ENCODE peak calls at places on chromosomes 6 and 20, in four cellular contexts. R is T-cell, O is mesothelial cell of epicardium, W is B cell. I is an unnamed sample.

GRCh38 chr6:158086706-158087518 is 81.2 kb downstream of the SERAC1 start:
- DNase-seq in O (no peak), R (no peak), W (no peak), I (no peak)

GRCh38 chr20:57397693-57398108 is 6.5 kb downstream of the RBM38 start:
- DNase-seq in R (peak), W (peak), O (no peak), I (peak)

GRCh38 chr6:7542065-7542877 is 800 bp downstream of the DSP start:
- DNase-seq in W (peak), O (peak), R (no peak), I (peak)

GRCh38 chr20:35952480-35953410 is 1.6 kb downstream of the SCAND1 start:
- DNase-seq in R (no peak), O (no peak), W (peak), I (no peak)

GRCh38 chr6:29071831-29072723 is 15.0 kb downstream of the OR2B3 start:
- DNase-seq in W (peak), R (no peak), O (no peak), I (no peak)

GRCh38 chr20:33299111-33299603 is 16.1 kb downstream of the BPIFB1 start:
- DNase-seq in W (peak), O (peak), R (peak), I (peak)

GRCh38 chr20:38216201-38216600 is 44.3 kb downstream of the KIAA1755 start:
- DNase-seq in W (no peak), O (no peak), R (no peak), I (no peak)

GRCh38 chr6:57256541-57256940 is 34.4 kb upstream of the RAB23 start:
- DNase-seq in W (no peak), O (no peak), R (no peak), I (no peak)

GRCh38 chr20:51095755-51096509 is 73.0 kb upstream of the KCNG1 start:
- DNase-seq in W (peak), R (no peak), O (no peak), I (no peak)

GRCh38 chr20:47968541-47969310 is 183.4 kb upstream of the SULF2 start:
- DNase-seq in R (no peak), O (no peak), W (no peak), I (no peak)

GRCh38 chr6:140897349-140897748 is 1235.4 kb upstream of the GJE1 start:
- DNase-seq in W (no peak), O (no peak), R (no peak), I (no peak)

GRCh38 chr20:51710503-51710902 is 57.7 kb downstream of the ATP9A start:
- DNase-seq in R (no peak), W (no peak), O (no peak), I (no peak)

GRCh38 chr6:2714359-2714895 is 36.3 kb downstream of the MYLK4 start:
- DNase-seq in O (no peak), W (no peak), R (no peak), I (no peak)

GRCh38 chr6:85676086-85676729 is 33.5 kb upstream of the SYNCRIP start:
- DNase-seq in O (no peak), R (no peak), W (no peak), I (no peak)

GRCh38 chr6:142940487-142940886 is 4.5 kb downstream of the HIVEP2 start:
- DNase-seq in W (no peak), O (no peak), R (no peak), I (no peak)

GRCh38 chr6:43772571-43773049 is 2.6 kb downstream of the VEGFA start:
- DNase-seq in W (peak), O (no peak), R (no peak), I (no peak)

GRCh38 chr6:31940256-31940664 is 5.6 kb upstream of the CFB start:
- DNase-seq in O (no peak), W (no peak), R (no peak), I (no peak)

GRCh38 chr6:154605207-154605877 is 94.9 kb upstream of the CNKSR3 start:
- DNase-seq in R (no peak), W (no peak), O (no peak), I (no peak)

GRCh38 chr20:4519530-4519929 is 202.2 kb upstream of the PRND start:
- DNase-seq in O (no peak), W (no peak), R (no peak), I (no peak)

GRCh38 chr6:153043719-153044118 is 41.2 kb upstream of the MTRF1L start:
- DNase-seq in R (no peak), W (no peak), O (no peak), I (no peak)

GRCh38 chr6:148367418-148368024 is 24.9 kb downstream of the SASH1 start:
- DNase-seq in O (no peak), R (no peak), W (no peak), I (no peak)

GRCh38 chr6:47133230-47134000 is 91.3 kb upstream of the ADGRF1 start:
- DNase-seq in R (no peak), W (no peak), O (no peak), I (no peak)

GRCh38 chr6:167311286-167311685 is 13.6 kb upstream of the TTLL2 start:
- DNase-seq in R (no peak), W (no peak), O (no peak), I (no peak)

GRCh38 chr20:57379263-57379647 is 11.9 kb upstream of the RBM38 start:
- DNase-seq in W (no peak), R (no peak), O (no peak), I (no peak)

GRCh38 chr6:40923860-40924259 is 115.2 kb downstream of the UNC5CL start:
- DNase-seq in O (no peak), R (no peak), W (no peak), I (no peak)

GRCh38 chr20:51978081-51978501 is 175.8 kb upstream of the SALL4 start:
- DNase-seq in O (no peak), W (no peak), R (no peak), I (no peak)

GRCh38 chr6:168849459-168849858 is 404.2 kb downstream of the THBS2 start:
- DNase-seq in W (no peak), O (no peak), R (no peak), I (no peak)

GRCh38 chr6:33776186-33776585 is 12.7 kb downstream of the LEMD2 start:
- DNase-seq in O (no peak), R (no peak), W (no peak), I (no peak)

GRCh38 chr6:32622545-32623401 is 14.4 kb upstream of the HLA-DQA1 start:
- DNase-seq in R (peak), O (no peak), W (peak), I (peak)

GRCh38 chr6:165448210-165448609 is 138.8 kb upstream of the C6orf118 start:
- DNase-seq in W (no peak), R (no peak), O (no peak), I (no peak)

GRCh38 chr6:83852528-83853177 is 507 bp upstream of the RIPPLY2 start:
- DNase-seq in O (no peak), R (no peak), W (no peak), I (no peak)

GRCh38 chr6:159093608-159094443 is 49.0 kb upstream of the TAGAP start:
- DNase-seq in W (no peak), O (no peak), R (no peak), I (no peak)

GRCh38 chr6:124297507-124297906 is 493.8 kb downstream of the NKAIN2 start:
- DNase-seq in R (no peak), O (no peak), W (no peak), I (no peak)

GRCh38 chr6:121555201-121555600 is 119.8 kb downstream of the GJA1 start:
- DNase-seq in O (no peak), W (no peak), R (no peak), I (no peak)

I was measured in naive thymus-derived CD4-positive, alpha-beta T cell.